ENCODE peak calls at places on chromosomes 2 and 18, in eight cellular contexts. One of them, this sample, is unnamed.

GRCh38 chr2:43073373-43073772 is 153.0 kb downstream of the ZFP36L2 start:
- DNase-seq in Calu3: no peak
- DNase-seq in activated CD8-positive, alpha-beta memory T cell treated with anti-CD3 and anti-CD28 coated beads for 48 hours: no peak
- DNase-seq in stimulated activated CD8-positive, alpha-beta memory T cell treated with anti-CD3 and anti-CD28 coated beads, Interleukin-4, amount 100 ng/mL, for 4 hours: no peak
- DNase-seq in HS-5: no peak
- DNase-seq in GM23248: peak
- DNase-seq in ureter: no peak
- DNase-seq in glutamatergic neuron: no peak
- DNase-seq in this sample: peak

GRCh38 chr2:210224660-210225460 is at the start of gene ACADL:
- DNase-seq in Calu3: peak
- DNase-seq in activated CD8-positive, alpha-beta memory T cell treated with anti-CD3 and anti-CD28 coated beads for 48 hours: peak
- DNase-seq in stimulated activated CD8-positive, alpha-beta memory T cell treated with anti-CD3 and anti-CD28 coated beads, Interleukin-4, amount 100 ng/mL, for 4 hours: no peak
- DNase-seq in HS-5: peak
- DNase-seq in GM23248: peak
- DNase-seq in ureter: peak
- DNase-seq in glutamatergic neuron: peak
- DNase-seq in this sample: peak

GRCh38 chr18:44568986-44569385 is 111.7 kb upstream of the SETBP1 start:
- DNase-seq in Calu3: no peak
- DNase-seq in activated CD8-positive, alpha-beta memory T cell treated with anti-CD3 and anti-CD28 coated beads for 48 hours: no peak
- DNase-seq in stimulated activated CD8-positive, alpha-beta memory T cell treated with anti-CD3 and anti-CD28 coated beads, Interleukin-4, amount 100 ng/mL, for 4 hours: no peak
- DNase-seq in HS-5: no peak
- DNase-seq in GM23248: peak
- DNase-seq in ureter: no peak
- DNase-seq in glutamatergic neuron: no peak
- DNase-seq in this sample: no peak

GRCh38 chr2:203913947-203914346 is 22.6 kb upstream of the ICOS start:
- DNase-seq in Calu3: no peak
- DNase-seq in activated CD8-positive, alpha-beta memory T cell treated with anti-CD3 and anti-CD28 coated beads for 48 hours: no peak
- DNase-seq in stimulated activated CD8-positive, alpha-beta memory T cell treated with anti-CD3 and anti-CD28 coated beads, Interleukin-4, amount 100 ng/mL, for 4 hours: no peak
- DNase-seq in HS-5: no peak
- DNase-seq in GM23248: no peak
- DNase-seq in ureter: no peak
- DNase-seq in glutamatergic neuron: no peak
- DNase-seq in this sample: no peak

GRCh38 chr18:49953416-49953815 is 140.1 kb upstream of the ACAA2 start:
- DNase-seq in Calu3: no peak
- DNase-seq in activated CD8-positive, alpha-beta memory T cell treated with anti-CD3 and anti-CD28 coated beads for 48 hours: no peak
- DNase-seq in stimulated activated CD8-positive, alpha-beta memory T cell treated with anti-CD3 and anti-CD28 coated beads, Interleukin-4, amount 100 ng/mL, for 4 hours: no peak
- DNase-seq in HS-5: no peak
- DNase-seq in GM23248: no peak
- DNase-seq in ureter: no peak
- DNase-seq in glutamatergic neuron: no peak
- DNase-seq in this sample: no peak

GRCh38 chr18:78799382-78800089 is 180.1 kb upstream of the SALL3 start:
- DNase-seq in Calu3: no peak
- DNase-seq in activated CD8-positive, alpha-beta memory T cell treated with anti-CD3 and anti-CD28 coated beads for 48 hours: no peak
- DNase-seq in stimulated activated CD8-positive, alpha-beta memory T cell treated with anti-CD3 and anti-CD28 coated beads, Interleukin-4, amount 100 ng/mL, for 4 hours: no peak
- DNase-seq in HS-5: no peak
- DNase-seq in GM23248: no peak
- DNase-seq in ureter: no peak
- DNase-seq in glutamatergic neuron: no peak
- DNase-seq in this sample: no peak

GRCh38 chr2:20229322-20230201 is 4.6 kb upstream of the SDC1 start:
- DNase-seq in Calu3: no peak
- DNase-seq in activated CD8-positive, alpha-beta memory T cell treated with anti-CD3 and anti-CD28 coated beads for 48 hours: no peak
- DNase-seq in stimulated activated CD8-positive, alpha-beta memory T cell treated with anti-CD3 and anti-CD28 coated beads, Interleukin-4, amount 100 ng/mL, for 4 hours: no peak
- DNase-seq in HS-5: no peak
- DNase-seq in GM23248: peak
- DNase-seq in ureter: no peak
- DNase-seq in glutamatergic neuron: no peak
- DNase-seq in this sample: no peak

GRCh38 chr2:177029075-177029474 is 183.5 kb upstream of the HNRNPA3 start:
- DNase-seq in Calu3: no peak
- DNase-seq in activated CD8-positive, alpha-beta memory T cell treated with anti-CD3 and anti-CD28 coated beads for 48 hours: no peak
- DNase-seq in stimulated activated CD8-positive, alpha-beta memory T cell treated with anti-CD3 and anti-CD28 coated beads, Interleukin-4, amount 100 ng/mL, for 4 hours: no peak
- DNase-seq in HS-5: no peak
- DNase-seq in GM23248: no peak
- DNase-seq in ureter: no peak
- DNase-seq in glutamatergic neuron: no peak
- DNase-seq in this sample: no peak

GRCh38 chr18:49537232-49537876 is 24.5 kb upstream of the LIPG start:
- DNase-seq in Calu3: no peak
- DNase-seq in activated CD8-positive, alpha-beta memory T cell treated with anti-CD3 and anti-CD28 coated beads for 48 hours: no peak
- DNase-seq in stimulated activated CD8-positive, alpha-beta memory T cell treated with anti-CD3 and anti-CD28 coated beads, Interleukin-4, amount 100 ng/mL, for 4 hours: no peak
- DNase-seq in HS-5: no peak
- DNase-seq in GM23248: no peak
- DNase-seq in ureter: no peak
- DNase-seq in glutamatergic neuron: no peak
- DNase-seq in this sample: no peak

GRCh38 chr18:421236-422155 is 79.0 kb downstream of the COLEC12 start:
- DNase-seq in Calu3: peak
- DNase-seq in activated CD8-positive, alpha-beta memory T cell treated with anti-CD3 and anti-CD28 coated beads for 48 hours: no peak
- DNase-seq in stimulated activated CD8-positive, alpha-beta memory T cell treated with anti-CD3 and anti-CD28 coated beads, Interleukin-4, amount 100 ng/mL, for 4 hours: no peak
- DNase-seq in HS-5: no peak
- DNase-seq in GM23248: peak
- DNase-seq in ureter: no peak
- DNase-seq in glutamatergic neuron: no peak
- DNase-seq in this sample: peak

GRCh38 chr2:215624423-215624829 is 188.6 kb upstream of the FN1 start:
- DNase-seq in Calu3: no peak
- DNase-seq in activated CD8-positive, alpha-beta memory T cell treated with anti-CD3 and anti-CD28 coated beads for 48 hours: no peak
- DNase-seq in stimulated activated CD8-positive, alpha-beta memory T cell treated with anti-CD3 and anti-CD28 coated beads, Interleukin-4, amount 100 ng/mL, for 4 hours: no peak
- DNase-seq in HS-5: peak
- DNase-seq in GM23248: peak
- DNase-seq in ureter: no peak
- DNase-seq in glutamatergic neuron: no peak
- DNase-seq in this sample: peak

GRCh38 chr2:60891175-60891574 is 9.8 kb downstream of the REL start:
- DNase-seq in Calu3: no peak
- DNase-seq in activated CD8-positive, alpha-beta memory T cell treated with anti-CD3 and anti-CD28 coated beads for 48 hours: no peak
- DNase-seq in stimulated activated CD8-positive, alpha-beta memory T cell treated with anti-CD3 and anti-CD28 coated beads, Interleukin-4, amount 100 ng/mL, for 4 hours: no peak
- DNase-seq in HS-5: no peak
- DNase-seq in GM23248: no peak
- DNase-seq in ureter: no peak
- DNase-seq in glutamatergic neuron: no peak
- DNase-seq in this sample: no peak

GRCh38 chr18:48123324-48123723 is 192.9 kb upstream of the SMAD2 start:
- DNase-seq in Calu3: no peak
- DNase-seq in activated CD8-positive, alpha-beta memory T cell treated with anti-CD3 and anti-CD28 coated beads for 48 hours: no peak
- DNase-seq in stimulated activated CD8-positive, alpha-beta memory T cell treated with anti-CD3 and anti-CD28 coated beads, Interleukin-4, amount 100 ng/mL, for 4 hours: no peak
- DNase-seq in HS-5: no peak
- DNase-seq in GM23248: no peak
- DNase-seq in ureter: no peak
- DNase-seq in glutamatergic neuron: no peak
- DNase-seq in this sample: no peak

GRCh38 chr2:455046-455705 is 167.3 kb upstream of the ALKAL2 start:
- DNase-seq in Calu3: no peak
- DNase-seq in activated CD8-positive, alpha-beta memory T cell treated with anti-CD3 and anti-CD28 coated beads for 48 hours: no peak
- DNase-seq in stimulated activated CD8-positive, alpha-beta memory T cell treated with anti-CD3 and anti-CD28 coated beads, Interleukin-4, amount 100 ng/mL, for 4 hours: no peak
- DNase-seq in HS-5: no peak
- DNase-seq in GM23248: no peak
- DNase-seq in ureter: no peak
- DNase-seq in glutamatergic neuron: no peak
- DNase-seq in this sample: no peak

GRCh38 chr2:167177196-167177595 is 288.9 kb downstream of the XIRP2 start:
- DNase-seq in Calu3: no peak
- DNase-seq in activated CD8-positive, alpha-beta memory T cell treated with anti-CD3 and anti-CD28 coated beads for 48 hours: no peak
- DNase-seq in stimulated activated CD8-positive, alpha-beta memory T cell treated with anti-CD3 and anti-CD28 coated beads, Interleukin-4, amount 100 ng/mL, for 4 hours: no peak
- DNase-seq in HS-5: peak
- DNase-seq in GM23248: peak
- DNase-seq in ureter: no peak
- DNase-seq in glutamatergic neuron: no peak
- DNase-seq in this sample: peak

GRCh38 chr2:23386422-23387220 is 1.6 kb downstream of the KLHL29 start:
- DNase-seq in Calu3: peak
- DNase-seq in activated CD8-positive, alpha-beta memory T cell treated with anti-CD3 and anti-CD28 coated beads for 48 hours: no peak
- DNase-seq in stimulated activated CD8-positive, alpha-beta memory T cell treated with anti-CD3 and anti-CD28 coated beads, Interleukin-4, amount 100 ng/mL, for 4 hours: no peak
- DNase-seq in HS-5: no peak
- DNase-seq in GM23248: peak
- DNase-seq in ureter: no peak
- DNase-seq in glutamatergic neuron: peak
- DNase-seq in this sample: peak

GRCh38 chr18:55839350-55839749 is 251.4 kb upstream of the TCF4 start:
- DNase-seq in Calu3: no peak
- DNase-seq in activated CD8-positive, alpha-beta memory T cell treated with anti-CD3 and anti-CD28 coated beads for 48 hours: no peak
- DNase-seq in stimulated activated CD8-positive, alpha-beta memory T cell treated with anti-CD3 and anti-CD28 coated beads, Interleukin-4, amount 100 ng/mL, for 4 hours: no peak
- DNase-seq in HS-5: no peak
- DNase-seq in GM23248: peak
- DNase-seq in ureter: no peak
- DNase-seq in glutamatergic neuron: no peak
- DNase-seq in this sample: peak

GRCh38 chr2:75226617-75227016 is 27.3 kb upstream of the TACR1 start:
- DNase-seq in Calu3: no peak
- DNase-seq in activated CD8-positive, alpha-beta memory T cell treated with anti-CD3 and anti-CD28 coated beads for 48 hours: no peak
- DNase-seq in stimulated activated CD8-positive, alpha-beta memory T cell treated with anti-CD3 and anti-CD28 coated beads, Interleukin-4, amount 100 ng/mL, for 4 hours: no peak
- DNase-seq in HS-5: no peak
- DNase-seq in GM23248: no peak
- DNase-seq in ureter: no peak
- DNase-seq in glutamatergic neuron: no peak
- DNase-seq in this sample: no peak

GRCh38 chr2:239600194-239600593 is 199.4 kb upstream of the HDAC4 start:
- DNase-seq in Calu3: no peak
- DNase-seq in activated CD8-positive, alpha-beta memory T cell treated with anti-CD3 and anti-CD28 coated beads for 48 hours: no peak
- DNase-seq in stimulated activated CD8-positive, alpha-beta memory T cell treated with anti-CD3 and anti-CD28 coated beads, Interleukin-4, amount 100 ng/mL, for 4 hours: no peak
- DNase-seq in HS-5: no peak
- DNase-seq in GM23248: no peak
- DNase-seq in ureter: no peak
- DNase-seq in glutamatergic neuron: no peak
- DNase-seq in this sample: no peak

GRCh38 chr18:56038258-56039030 is 450.5 kb upstream of the TCF4 start:
- DNase-seq in Calu3: peak
- DNase-seq in activated CD8-positive, alpha-beta memory T cell treated with anti-CD3 and anti-CD28 coated beads for 48 hours: no peak
- DNase-seq in stimulated activated CD8-positive, alpha-beta memory T cell treated with anti-CD3 and anti-CD28 coated beads, Interleukin-4, amount 100 ng/mL, for 4 hours: no peak
- DNase-seq in HS-5: no peak
- DNase-seq in GM23248: no peak
- DNase-seq in ureter: no peak
- DNase-seq in glutamatergic neuron: peak
- DNase-seq in this sample: no peak